ENCODE peak calls at places on chromosome 3, in six cellular contexts. I is WTC11, M is HepG2, Y is H1, G is GM12878, W is K562. N is an unnamed sample.

GRCh38 chr3:73848173-73848751 is 223.5 kb upstream of the PDZRN3 start:
- DNase-seq in I (no peak), M (peak; percentile 3), Y (no peak), G (no peak), W (peak; percentile 4), N (peak; percentile 70)

GRCh38 chr3:24933401-24933800 is 438.8 kb upstream of the THRB start:
- DNase-seq in I (no peak), M (no peak), Y (no peak), G (no peak), W (no peak), N (no peak)

GRCh38 chr3:192038726-192039125 is 577.8 kb downstream of the PYDC2 start:
- DNase-seq in I (no peak), M (no peak), Y (no peak), G (no peak), W (no peak), N (peak; percentile 12)

GRCh38 chr3:70870576-70870975 is 558.1 kb upstream of the MDFIC2 start:
- DNase-seq in I (no peak), M (no peak), Y (no peak), G (no peak), W (no peak), N (no peak)

GRCh38 chr3:66822059-66823009 is 175.8 kb upstream of the KBTBD8 start:
- DNase-seq in I (peak; percentile 86), M (peak; percentile 49), Y (peak; percentile 78), G (peak; percentile 9), W (peak; percentile 39), N (peak; percentile 91)

GRCh38 chr3:49079270-49079669 is 14.6 kb downstream of the QRICH1 start:
- DNase-seq in I (no peak), M (no peak), Y (no peak), G (no peak), W (no peak), N (no peak)

GRCh38 chr3:111246967-111247760 is 175.5 kb downstream of the NECTIN3 start:
- DNase-seq in I (no peak), M (peak; percentile 24), Y (no peak), G (no peak), W (no peak), N (no peak)

GRCh38 chr3:126058666-126059065 is 25.3 kb downstream of the SLC41A3 start:
- DNase-seq in I (no peak), M (no peak), Y (no peak), G (no peak), W (no peak), N (no peak)

GRCh38 chr3:169965562-169965961 is 1.0 kb upstream of the SEC62 start:
- DNase-seq in I (no peak), M (no peak), Y (no peak), G (no peak), W (no peak), N (no peak)

GRCh38 chr3:6108957-6109356 is 752.0 kb upstream of the GRM7 start:
- DNase-seq in I (no peak), M (no peak), Y (no peak), G (no peak), W (no peak), N (no peak)

GRCh38 chr3:194928831-194929594 is 243.3 kb downstream of the FAM43A start:
- DNase-seq in I (peak; percentile 82), M (no peak), Y (peak; percentile 33), G (no peak), W (peak; percentile 54), N (peak; percentile 91)

GRCh38 chr3:59482001-59482400 is 432.2 kb upstream of the CFAP20DC start:
- DNase-seq in I (no peak), M (no peak), Y (no peak), G (no peak), W (no peak), N (no peak)

GRCh38 chr3:188133646-188134045 is 20.3 kb upstream of the LPP start:
- DNase-seq in I (no peak), M (no peak), Y (no peak), G (no peak), W (no peak), N (no peak)

GRCh38 chr3:172153335-172153861 is 114.0 kb downstream of the FNDC3B start:
- DNase-seq in I (no peak), M (no peak), Y (no peak), G (no peak), W (no peak), N (no peak)

GRCh38 chr3:81545572-81545971 is 215.9 kb downstream of the GBE1 start:
- DNase-seq in I (no peak), M (no peak), Y (no peak), G (no peak), W (no peak), N (no peak)

GRCh38 chr3:162586591-162586990 is 1090.0 kb downstream of the OTOL1 start:
- DNase-seq in I (no peak), M (no peak), Y (no peak), G (no peak), W (no peak), N (peak; percentile 27)

GRCh38 chr3:133040696-133041523 is 2.7 kb downstream of the TMEM108 start:
- DNase-seq in I (peak; percentile 86), M (peak; percentile 58), Y (peak; percentile 47), G (peak; percentile 21), W (peak; percentile 67), N (peak; percentile 94)

GRCh38 chr3:197428117-197428761 is 127.5 kb downstream of the BDH1 start:
- DNase-seq in I (no peak), M (peak; percentile 28), Y (no peak), G (no peak), W (peak; percentile 61), N (peak; percentile 30)

GRCh38 chr3:40055956-40056355 is 246.5 kb downstream of the MYRIP start:
- DNase-seq in I (no peak), M (no peak), Y (no peak), G (no peak), W (no peak), N (no peak)

GRCh38 chr3:71732637-71733036 is 7.4 kb upstream of the EIF4E3 start:
- DNase-seq in I (no peak), M (no peak), Y (no peak), G (no peak), W (no peak), N (no peak)

GRCh38 chr3:58158427-58159153 is 52.2 kb downstream of the DNASE1L3 start:
- DNase-seq in I (no peak), M (no peak), Y (no peak), G (no peak), W (no peak), N (no peak)

GRCh38 chr3:175911937-175912336 is 1052.8 kb downstream of the NAALADL2 start:
- DNase-seq in I (no peak), M (no peak), Y (no peak), G (no peak), W (no peak), N (no peak)

GRCh38 chr3:148938306-148938705 is 53.0 kb upstream of the GYG1 start:
- DNase-seq in I (no peak), M (no peak), Y (no peak), G (no peak), W (no peak), N (no peak)

GRCh38 chr3:73681610-73682009 is 56.9 kb upstream of the PDZRN3 start:
- DNase-seq in I (no peak), M (no peak), Y (no peak), G (no peak), W (no peak), N (no peak)

GRCh38 chr3:63970596-63971468 is 52.5 kb downstream of the PSMD6 start:
- DNase-seq in I (no peak), M (peak; percentile 18), Y (no peak), G (no peak), W (peak; percentile 9), N (peak; percentile 58)

GRCh38 chr3:134374791-134375541 is 719 bp upstream of the AMOTL2 start:
- DNase-seq in I (peak; percentile 85), M (peak; percentile 29), Y (peak; percentile 82), G (no peak), W (no peak), N (peak; percentile 92)

GRCh38 chr3:44954962-44955361 is 21.0 kb downstream of the ZDHHC3 start:
- DNase-seq in I (no peak), M (peak; percentile 55), Y (no peak), G (no peak), W (peak; percentile 20), N (no peak)

GRCh38 chr3:87309601-87310000 is 33.2 kb upstream of the POU1F1 start:
- DNase-seq in I (no peak), M (no peak), Y (no peak), G (no peak), W (no peak), N (no peak)

GRCh38 chr3:109081746-109082510 is 36.0 kb downstream of the MORC1 start:
- DNase-seq in I (peak; percentile 52), M (peak; percentile 31), Y (peak; percentile 31), G (peak; percentile 86), W (peak; percentile 18), N (peak; percentile 85)

DNA sequence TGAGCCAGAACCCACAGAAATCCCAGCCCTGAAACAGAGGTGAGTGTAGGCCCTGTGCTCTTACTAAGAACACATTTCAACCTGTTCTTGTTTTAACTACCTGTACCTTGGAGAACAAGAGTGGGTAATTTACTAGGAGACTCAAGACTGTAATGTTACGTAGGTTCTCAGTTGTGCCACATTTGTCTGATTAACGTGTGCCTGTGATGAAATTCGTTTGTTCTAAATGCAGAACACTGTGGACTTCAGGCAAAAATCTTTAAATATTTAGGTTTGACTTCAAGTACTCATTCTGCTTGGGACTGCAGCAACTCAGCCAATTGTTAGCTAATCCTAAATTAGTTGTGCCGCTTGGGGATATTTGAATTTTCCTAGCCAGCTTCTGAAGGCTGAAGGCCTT is 28.3 kb downstream of the GTF2E1 start:
- DNase-seq in I (no peak), M (no peak), Y (no peak), G (no peak), W (no peak), N (no peak)
- TF ChIP-seq CREB1 in I (no peak), M (no peak), Y (no peak), G (no peak), W (no peak), N (no peak)

GRCh38 chr3:4977001-4977888 is 2.0 kb upstream of the BHLHE40 start:
- DNase-seq in I (peak; percentile 67), M (peak; percentile 84), Y (no peak), G (peak; percentile 89), W (peak; percentile 91), N (peak; percentile 71)
- TF ChIP-seq CREB1 in I (no peak), M (no peak), Y (no peak), G (no peak), W (peak; percentile 15), N (no peak)

GRCh38 chr3:17014286-17014685 is 129.5 kb downstream of the PLCL2 start:
- DNase-seq in I (no peak), M (peak; percentile 4), Y (no peak), G (no peak), W (no peak), N (no peak)
- TF ChIP-seq CREB1 in I (no peak), M (no peak), Y (no peak), G (no peak), W (no peak), N (no peak)

GRCh38 chr3:42532229-42532628 is 29.8 kb downstream of the VIPR1 start:
- DNase-seq in I (no peak), M (no peak), Y (no peak), G (no peak), W (no peak), N (no peak)

GRCh38 chr3:42533161-42533897 is 30.9 kb downstream of the VIPR1 start:
- DNase-seq in I (no peak), M (no peak), Y (no peak), G (no peak), W (no peak), N (peak; percentile 51)

GRCh38 chr3:42537350-42537749 is 34.9 kb downstream of the VIPR1 start:
- DNase-seq in I (no peak), M (no peak), Y (no peak), G (no peak), W (no peak), N (no peak)

GRCh38 chr3:42539871-42540714 is 37.6 kb downstream of the VIPR1 start:
- DNase-seq in I (peak; percentile 95), M (peak; percentile 54), Y (peak; percentile 56), G (no peak), W (peak; percentile 84), N (peak; percentile 94)

GRCh38 chr3:42535981-42536784 is 33.7 kb downstream of the VIPR1 start:
- DNase-seq in I (peak; percentile 78), M (peak; percentile 60), Y (peak; percentile 59), G (no peak), W (peak; percentile 88), N (peak; percentile 97)
- TF ChIP-seq CREB1 in I (no peak), M (no peak), Y (no peak), G (no peak), W (no peak), N (no peak)

N was measured in GM23338.